ENCODE peak calls at places on chromosomes 11 and 22, in five cellular contexts. R, Z, N, L and M are unnamed samples.

GRCh38 chr11:72491001-72491400 is 56.7 kb upstream of the CLPB start:
- DNase-seq in R (peak), Z (no peak), N (no peak), L (no peak), M (no peak)

GRCh38 chr11:130832571-130833432 is 83.5 kb downstream of the SNX19 start:
- DNase-seq in R (peak), Z (no peak), N (no peak), L (no peak), M (no peak)

GRCh38 chr11:101974255-101974654 is 57.9 kb upstream of the ANGPTL5 start:
- DNase-seq in R (no peak), Z (no peak), N (no peak), L (no peak), M (no peak)

GRCh38 chr22:33971561-33971961 is 51.3 kb upstream of the LARGE1 start:
- DNase-seq in R (no peak), Z (no peak), N (no peak), L (no peak), M (no peak)

GRCh38 chr11:57325735-57326048 is 940 bp upstream of the TNKS1BP1 start:
- DNase-seq in R (no peak), Z (no peak), N (peak), L (peak), M (no peak)

GRCh38 chr22:40654522-40655167 is 18.1 kb upstream of the MRTFA start:
- DNase-seq in R (peak), Z (no peak), N (peak), L (peak), M (no peak)

GRCh38 chr11:86497310-86497709 is 122.6 kb downstream of the CCDC81 start:
- DNase-seq in R (peak), Z (no peak), N (no peak), L (no peak), M (no peak)

GRCh38 chr11:36380296-36381004 is 84.4 kb downstream of the PRR5L start:
- DNase-seq in R (no peak), Z (no peak), N (no peak), L (no peak), M (no peak)

GRCh38 chr11:134864233-134864967 is 452.4 kb upstream of the B3GAT1 start:
- DNase-seq in R (no peak), Z (no peak), N (no peak), L (no peak), M (peak)

GRCh38 chr11:27179334-27179733 is 138.7 kb downstream of the BBOX1 start:
- DNase-seq in R (no peak), Z (no peak), N (no peak), L (no peak), M (no peak)

GRCh38 chr11:16911186-16911585 is 103.0 kb downstream of the PLEKHA7 start:
- DNase-seq in R (no peak), Z (no peak), N (no peak), L (no peak), M (no peak)

GRCh38 chr11:81989093-81989492 is 744.6 kb downstream of the FAM181B start:
- DNase-seq in R (peak), Z (no peak), N (no peak), L (no peak), M (no peak)

GRCh38 chr11:4851033-4851432 is 2.0 kb upstream of the OR51S1 start:
- DNase-seq in R (peak), Z (no peak), N (no peak), L (no peak), M (no peak)

GRCh38 chr11:29009426-29009825 is 901.2 kb downstream of the METTL15 start:
- DNase-seq in R (no peak), Z (no peak), N (no peak), L (no peak), M (no peak)

GRCh38 chr11:8812438-8812837 is 98.6 kb upstream of the AKIP1 start:
- DNase-seq in R (no peak), Z (no peak), N (no peak), L (no peak), M (no peak)

GRCh38 chr11:561148-562003 is 606 bp downstream of the RASSF7 start:
- DNase-seq in R (no peak), Z (no peak), N (no peak), L (no peak), M (no peak)

GRCh38 chr11:128532571-128533091 is 54.7 kb downstream of the ETS1 start:
- DNase-seq in R (no peak), Z (no peak), N (no peak), L (no peak), M (no peak)

GRCh38 chr11:62856333-62856910 is 17.0 kb upstream of the WDR74 start:
- DNase-seq in R (no peak), Z (no peak), N (no peak), L (no peak), M (no peak)

GRCh38 chr11:35590412-35590811 is 27.8 kb upstream of the FJX1 start:
- DNase-seq in R (peak), Z (no peak), N (no peak), L (no peak), M (no peak)

GRCh38 chr11:117999354-117999993 is 13.3 kb downstream of the IL10RA start:
- DNase-seq in R (no peak), Z (no peak), N (no peak), L (no peak), M (peak)

GRCh38 chr22:49517211-49517610 is 310.5 kb downstream of the BRD1 start:
- DNase-seq in R (no peak), Z (no peak), N (no peak), L (no peak), M (no peak)

GRCh38 chr11:35605691-35606090 is 12.6 kb upstream of the FJX1 start:
- DNase-seq in R (no peak), Z (no peak), N (no peak), L (peak), M (peak)

GRCh38 chr11:1937616-1938342 is 9.4 kb upstream of the MRPL23 start:
- DNase-seq in R (no peak), Z (no peak), N (peak), L (no peak), M (no peak)

GRCh38 chr22:40637181-40638150 is 947 bp upstream of the MRTFA start:
- DNase-seq in R (no peak), Z (no peak), N (peak), L (no peak), M (no peak)

GRCh38 chr11:11949482-11949881 is 58.9 kb downstream of the DKK3 start:
- DNase-seq in R (no peak), Z (no peak), N (no peak), L (no peak), M (no peak)

GRCh38 chr22:32708835-32709234 is 92.7 kb upstream of the TIMP3 start:
- DNase-seq in R (no peak), Z (no peak), N (no peak), L (peak), M (no peak)

GRCh38 chr22:30351226-30351625 is 5.5 kb downstream of the SF3A1 start:
- DNase-seq in R (no peak), Z (no peak), N (no peak), L (no peak), M (no peak)

DNA sequence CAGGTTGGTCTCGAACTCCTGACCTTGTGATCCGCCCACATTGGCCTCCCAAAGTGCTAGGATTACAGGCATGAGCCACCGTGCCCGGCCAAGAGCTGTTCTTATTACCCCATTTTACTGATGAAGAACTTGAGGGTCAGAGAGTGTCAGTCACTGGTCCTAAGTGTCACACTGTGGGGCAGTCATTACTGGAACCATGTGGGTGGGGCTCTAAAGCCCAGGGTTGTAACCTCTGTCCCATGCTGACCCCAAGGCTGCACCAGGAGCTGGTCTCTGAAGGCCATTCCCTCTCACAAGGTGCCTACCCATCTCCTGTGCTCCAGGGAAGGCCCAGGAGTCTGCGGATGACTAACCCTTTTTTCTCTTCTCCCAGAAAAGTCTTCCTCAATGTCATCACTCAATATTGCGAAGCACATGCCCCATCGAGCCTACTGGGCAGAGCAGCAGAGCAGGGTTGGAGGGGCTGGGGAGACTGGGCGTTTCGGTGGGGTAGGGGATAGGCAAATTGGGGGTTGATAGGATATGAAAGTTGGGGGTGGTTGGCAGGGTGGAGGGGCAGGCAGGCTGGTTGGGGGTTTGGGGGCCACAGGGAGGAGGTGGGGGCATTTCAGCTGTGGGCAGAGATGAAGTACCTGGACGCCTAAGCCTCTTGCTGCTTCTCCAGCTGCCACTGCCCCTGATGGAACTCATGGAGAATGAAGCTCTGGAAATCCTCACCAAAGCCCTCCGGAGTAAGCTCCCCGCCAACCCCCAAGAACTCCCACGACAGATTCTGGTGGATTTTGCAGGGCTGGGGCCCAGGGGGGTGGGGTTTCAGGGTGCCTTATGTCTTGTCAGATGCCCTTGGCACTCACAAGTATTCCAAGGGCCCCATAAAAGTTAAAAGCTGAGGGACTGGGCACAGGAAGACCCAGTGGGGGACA is 2.0 kb upstream of the ESRRA start:
- DNase-seq in R (no peak), Z (no peak), N (no peak), L (no peak), M (no peak)
- H3K4me3 ChIP-seq in R (no peak), Z (no peak), N (no peak), L (no peak), M (no peak)

DNA sequence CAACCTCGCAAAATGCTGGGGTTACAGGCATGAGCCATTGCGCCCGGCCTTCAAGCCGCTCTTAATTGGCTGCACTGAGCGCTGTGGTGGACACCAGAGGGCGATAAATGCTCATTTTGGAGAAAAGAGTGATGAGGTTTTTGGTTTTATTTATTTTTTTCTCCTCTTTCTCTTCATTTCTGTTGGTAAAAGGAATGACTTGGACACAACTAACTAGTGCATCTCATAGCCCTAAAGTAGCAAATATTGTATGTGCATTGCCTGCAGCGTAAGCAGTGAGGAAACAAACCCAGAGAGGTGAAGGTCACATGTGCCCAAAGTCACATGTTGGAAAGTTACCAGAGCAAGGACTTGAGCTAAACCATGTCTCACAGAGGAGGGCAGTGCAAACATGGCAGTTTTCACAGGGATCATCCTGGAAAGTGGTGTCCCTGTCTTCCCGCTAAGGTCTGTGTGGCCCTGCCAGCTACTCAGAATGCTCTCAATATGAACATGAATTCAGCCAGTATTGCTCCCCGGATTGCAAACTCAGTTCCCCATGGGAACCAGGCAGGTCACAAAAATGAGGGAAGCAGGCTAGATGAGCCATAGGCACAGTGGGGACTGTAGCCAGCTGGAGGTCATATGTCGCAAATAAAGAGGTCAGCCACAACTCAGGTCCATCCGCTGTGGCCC is 8.6 kb upstream of the CD82 start:
- DNase-seq in R (peak), Z (no peak), N (peak), L (peak), M (no peak)
- H3K27ac ChIP-seq in R (no peak), Z (no peak), N (no peak), L (no peak), M (no peak)

GRCh38 chr11:64357446-64357845 is 1.5 kb upstream of the RPS6KA4 start:
- DNase-seq in R (no peak), Z (no peak), N (no peak), L (no peak), M (peak)

GRCh38 chr11:64358536-64358906 is 441 bp upstream of the RPS6KA4 start:
- DNase-seq in R (no peak), Z (no peak), N (no peak), L (no peak), M (no peak)

GRCh38 chr11:64358907-64359711 is at the start of gene RPS6KA4:
- DNase-seq in R (peak), Z (no peak), N (no peak), L (peak), M (peak)

GRCh38 chr11:64356498-64357411 is 2.2 kb upstream of the RPS6KA4 start:
- DNase-seq in R (no peak), Z (no peak), N (no peak), L (no peak), M (peak)

GRCh38 chr11:64357904-64358535 is 942 bp upstream of the RPS6KA4 start:
- DNase-seq in R (no peak), Z (no peak), N (no peak), L (no peak), M (peak)
- TF ChIP-seq CTCF in R (no peak), Z (no peak), N (no peak), L (no peak), M (no peak)

GRCh38 chr22:38456272-38456837 is 1.4 kb upstream of the KCNJ4 start:
- DNase-seq in R (no peak), Z (no peak), N (no peak), L (no peak), M (no peak)

GRCh38 chr22:38454361-38455062 is 487 bp downstream of the KCNJ4 start:
- DNase-seq in R (no peak), Z (no peak), N (no peak), L (no peak), M (no peak)

GRCh38 chr22:38455063-38455529 is at the start of gene KCNJ4:
- DNase-seq in R (no peak), Z (no peak), N (no peak), L (no peak), M (no peak)

GRCh38 chr22:38456841-38457699 is 2.1 kb upstream of the KCNJ4 start:
- DNase-seq in R (no peak), Z (no peak), N (no peak), L (no peak), M (no peak)

GRCh38 chr22:38455530-38456271 is 702 bp upstream of the KCNJ4 start:
- DNase-seq in R (no peak), Z (no peak), N (no peak), L (peak), M (no peak)
- H3K4me3 ChIP-seq in R (peak), Z (peak), N (no peak), L (peak), M (peak)

DNA sequence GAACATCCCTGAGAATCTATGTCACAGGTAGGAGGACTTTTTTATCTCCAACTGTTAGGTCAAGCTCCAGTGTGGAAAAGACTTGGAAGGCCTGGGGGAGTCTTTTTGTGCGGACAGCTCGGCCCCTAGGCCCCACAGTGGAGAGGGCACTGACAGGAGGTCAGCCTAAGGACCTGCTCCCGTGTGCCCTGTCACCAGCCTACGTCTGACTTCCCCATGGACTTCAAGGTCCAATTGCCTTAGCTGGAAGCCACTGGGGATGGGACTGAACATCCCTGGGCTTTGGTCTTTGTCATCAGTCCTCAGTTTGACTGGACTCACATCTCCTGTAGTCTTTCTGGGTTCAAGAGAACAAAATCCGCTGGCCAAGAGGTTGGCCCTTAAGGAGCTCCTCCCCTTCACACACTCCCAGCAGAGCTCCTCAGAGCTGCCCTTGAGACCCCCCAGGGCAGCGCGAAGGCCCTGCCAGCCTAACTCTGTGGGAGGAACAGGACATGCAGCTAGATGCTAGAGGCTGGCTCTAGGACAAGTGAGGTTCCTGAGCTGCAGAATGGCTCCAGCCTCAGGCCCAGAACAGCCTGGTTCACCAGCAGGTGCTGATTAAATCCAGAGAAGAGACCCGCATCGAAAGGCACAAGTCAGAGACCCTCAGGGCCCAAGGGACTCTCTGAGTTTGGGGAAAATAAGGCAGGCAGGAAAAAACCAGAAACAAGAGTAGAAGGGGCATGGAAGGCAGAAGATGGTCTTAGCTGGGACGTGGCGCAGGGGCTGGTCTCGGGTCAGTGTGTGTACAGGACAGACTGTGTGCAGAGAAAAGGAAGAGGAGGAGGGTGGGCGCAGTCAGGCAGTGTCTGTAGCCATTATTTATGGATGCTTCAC is 31.6 kb downstream of the PPP2R1B start:
- DNase-seq in R (no peak), Z (no peak), N (no peak), L (peak), M (no peak)
- H3K27ac ChIP-seq in R (peak), Z (peak), N (peak), L (peak), M (peak)

GRCh38 chr11:76629853-76630599 is 40.5 kb downstream of the LRRC32 start:
- DNase-seq in R (no peak), Z (no peak), N (peak), L (peak), M (no peak)
- TF ChIP-seq CTCF in R (peak), Z (peak), N (no peak), L (peak), M (no peak)

GRCh38 chr11:6321961-6322362 is 1.7 kb upstream of the CAVIN3 start:
- DNase-seq in R (peak), Z (no peak), N (no peak), L (no peak), M (no peak)
- H3K4me3 ChIP-seq in R (no peak), Z (no peak), N (no peak), L (no peak), M (peak)